ENCODE peak calls at places on chromosomes 4 and X, in eight cellular contexts. C is Caco-2; K is CD8-positive, alpha-beta T cell; W is AG10803; F is Peyer's patch; Y is ascending aorta; L is fibroblast of lung; D is brain microvascular endothelial cell. E is an unnamed sample.

GRCh38 chr4:151555151-151555945 is 146.4 kb downstream of the FHIP1A start:
- DNase-seq in C (no peak), L (no peak), Y (no peak), D (no peak), W (peak), F (no peak), K (no peak), E (no peak)

GRCh38 chr4:5813882-5814255 is 79.0 kb downstream of the CRMP1 start:
- DNase-seq in Y (no peak), L (no peak), K (no peak), F (peak), C (no peak), W (no peak), D (no peak), E (no peak)

GRCh38 chrX:10326578-10326977 is 169.8 kb downstream of the CLCN4 start:
- DNase-seq in C (peak), D (peak), K (no peak), L (peak), F (no peak), W (peak), Y (no peak), E (no peak)

GRCh38 chrX:6244666-6245065 is 16.0 kb upstream of the NLGN4X start:
- DNase-seq in K (no peak), F (no peak), C (no peak), D (no peak), Y (no peak), L (no peak), W (no peak), E (no peak)

GRCh38 chr4:26412381-26413372 is 77.6 kb downstream of the CCKAR start:
- DNase-seq in F (no peak), L (peak), D (no peak), W (no peak), K (no peak), Y (no peak), C (no peak), E (no peak)

GRCh38 chrX:107445146-107445545 is 4.3 kb upstream of the FRMPD3 start:
- DNase-seq in F (no peak), D (no peak), K (no peak), Y (no peak), L (no peak), W (no peak), C (no peak), E (no peak)

GRCh38 chr4:44186096-44186849 is 262.3 kb downstream of the KCTD8 start:
- DNase-seq in Y (no peak), L (no peak), W (no peak), K (no peak), F (no peak), D (no peak), C (no peak), E (no peak)

GRCh38 chrX:40175416-40176255 is 77.9 kb upstream of the BCOR start:
- DNase-seq in L (peak), W (no peak), F (peak), C (peak), Y (no peak), D (no peak), K (peak), E (no peak)

GRCh38 chr4:79685542-79685941 is 277.5 kb upstream of the GK2 start:
- DNase-seq in L (no peak), K (no peak), F (no peak), D (no peak), C (no peak), W (no peak), Y (no peak), E (no peak)

GRCh38 chr4:119550857-119551532 is 77.6 kb downstream of the PDE5A start:
- DNase-seq in W (peak), D (peak), Y (no peak), L (no peak), C (no peak), K (no peak), F (no peak), E (no peak)

GRCh38 chr4:182238355-182238931 is 4.8 kb upstream of the TENM3 start:
- DNase-seq in L (no peak), K (no peak), C (peak), F (no peak), D (peak), Y (no peak), W (no peak), E (peak)

GRCh38 chrX:25548806-25549205 is 533.0 kb upstream of the ARX start:
- DNase-seq in K (no peak), C (no peak), D (peak), Y (no peak), W (no peak), L (no peak), F (no peak), E (no peak)

GRCh38 chr4:131091896-131092295 is 1995.9 kb downstream of the C4orf33 start:
- DNase-seq in Y (no peak), F (no peak), L (peak), D (no peak), C (peak), W (no peak), K (no peak), E (no peak)

GRCh38 chr4:87947381-87948160 is 27.9 kb upstream of the SPP1 start:
- DNase-seq in W (no peak), L (no peak), K (no peak), Y (no peak), F (no peak), C (no peak), D (no peak), E (no peak)

GRCh38 chr4:110195561-110196205 is 2.7 kb downstream of the ELOVL6 start:
- DNase-seq in C (peak), F (no peak), D (no peak), L (peak), K (no peak), W (no peak), Y (no peak), E (no peak)

GRCh38 chrX:24902808-24903207 is 113.0 kb downstream of the ARX start:
- DNase-seq in Y (no peak), L (peak), W (peak), K (no peak), F (no peak), D (peak), C (no peak), E (no peak)

GRCh38 chrX:48676893-48677270 is 6.7 kb upstream of the WAS start:
- DNase-seq in C (no peak), D (no peak), W (no peak), L (no peak), F (no peak), Y (no peak), K (no peak), E (no peak)

GRCh38 chr4:126899382-126899801 is 733.4 kb upstream of the INTU start:
- DNase-seq in L (peak), C (no peak), K (no peak), Y (no peak), F (no peak), W (peak), D (peak), E (no peak)

GRCh38 chr4:6071959-6072720 is 53.9 kb upstream of the C4orf50 start:
- DNase-seq in W (no peak), F (no peak), Y (no peak), K (no peak), D (no peak), L (no peak), C (no peak), E (no peak)

GRCh38 chr4:54076673-54077072 is 12.3 kb upstream of the CHIC2 start:
- DNase-seq in Y (no peak), D (no peak), C (no peak), F (no peak), W (peak), L (no peak), K (no peak), E (no peak)

DNA sequence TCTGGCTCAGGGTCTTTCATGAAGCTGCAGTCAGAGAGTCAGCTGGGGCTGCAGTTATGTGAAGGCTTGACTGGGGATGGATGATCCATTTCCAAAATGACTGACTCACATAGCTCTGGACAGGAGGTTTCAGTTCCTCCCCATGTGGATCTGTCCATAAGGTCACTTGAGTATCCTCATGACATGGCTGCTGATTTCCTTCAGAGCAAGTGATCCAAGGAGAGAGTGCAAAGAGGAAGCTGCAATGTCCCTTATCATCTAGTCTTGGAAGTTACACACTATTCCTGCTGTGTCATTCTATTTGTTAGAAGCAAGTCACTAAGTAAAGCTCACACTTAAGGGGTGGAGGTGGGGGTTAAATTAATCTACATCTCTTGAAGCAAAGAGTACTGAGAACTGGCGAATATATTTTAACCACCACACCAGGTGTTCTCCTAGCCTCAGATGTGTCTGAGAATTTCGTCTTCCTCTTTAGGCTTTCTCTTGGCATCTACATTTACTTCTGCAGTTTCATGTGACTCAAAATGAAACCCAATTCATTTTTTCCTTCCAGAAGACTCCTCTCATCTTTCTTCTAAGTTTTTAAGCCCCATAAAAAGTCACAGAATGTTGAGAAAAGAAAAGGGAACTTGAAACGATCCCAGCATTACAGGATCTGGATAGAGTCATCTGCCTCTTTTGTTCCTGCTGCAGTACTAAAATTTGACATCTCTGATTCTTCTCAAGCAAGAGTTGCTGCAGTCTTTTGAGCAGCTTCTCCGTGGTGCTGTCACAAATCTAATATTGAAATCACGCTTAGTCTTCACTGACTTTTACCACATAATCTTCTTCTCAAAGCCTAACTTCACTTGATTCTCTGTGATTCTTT is 3.8 kb upstream of the GRPR start:
- DNase-seq in K (no peak), C (no peak), F (no peak), W (no peak), Y (no peak), L (no peak), D (no peak), E (no peak)
- H3K4me3 ChIP-seq in K (no peak), C (no peak), F (no peak), W (no peak), Y (no peak), L (no peak), D (no peak), E (no peak)

DNA sequence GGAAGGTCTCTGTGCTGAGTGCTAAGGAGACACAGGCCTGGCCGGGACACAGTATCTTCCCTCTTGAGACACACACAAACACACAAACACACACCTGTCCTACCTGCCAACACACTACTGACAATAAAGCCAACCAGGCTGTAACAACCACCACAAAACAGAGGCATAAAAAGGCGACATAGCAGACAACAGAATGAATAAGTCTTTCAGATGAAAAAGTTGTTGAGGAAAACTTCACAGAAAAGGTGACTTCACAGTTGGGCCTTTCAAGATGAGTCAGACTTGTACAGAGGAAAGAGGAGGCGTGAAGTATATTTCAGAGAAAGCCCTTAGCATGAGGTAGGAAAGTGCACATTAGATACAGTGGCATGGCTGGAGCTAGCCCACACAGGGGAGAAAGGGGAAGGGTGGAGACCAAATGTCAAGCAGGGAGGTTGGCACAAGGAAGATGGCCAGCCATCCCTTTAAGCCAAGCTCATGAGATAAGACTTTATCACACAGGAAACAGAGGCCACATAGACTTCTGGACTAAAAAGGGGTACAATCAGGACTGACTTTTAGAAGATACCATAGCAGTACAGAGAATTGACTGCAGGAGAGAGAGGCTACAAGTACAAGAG is 54.0 kb downstream of the SLC9A7 start:
- DNase-seq in F (no peak), K (no peak), L (no peak), D (peak), C (no peak), W (peak), Y (no peak), E (no peak)
- H3K4me3 ChIP-seq in F (no peak), K (no peak), L (no peak), D (no peak), C (no peak), W (no peak), Y (no peak), E (no peak)

DNA sequence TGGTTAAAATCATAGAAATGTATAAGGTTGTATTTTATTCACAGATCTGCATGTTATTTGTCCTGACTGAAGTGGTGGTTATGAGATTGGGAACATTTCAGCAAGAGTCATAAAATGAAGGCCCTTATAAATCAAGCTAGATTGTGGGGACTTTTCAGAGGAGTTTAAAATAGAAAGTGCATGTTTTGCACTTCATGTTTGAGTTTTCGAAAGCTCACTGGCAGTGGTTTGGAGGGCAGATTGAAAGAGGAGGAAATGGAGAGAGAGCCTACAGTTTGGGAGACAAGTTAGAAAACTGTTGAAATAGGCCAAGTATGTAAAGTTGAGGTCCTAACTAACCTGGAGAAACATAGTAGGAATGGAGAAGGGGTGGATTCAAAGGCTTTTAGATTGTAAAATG is 124.9 kb downstream of the KDM6A start:
- DNase-seq in W (no peak), Y (no peak), L (no peak), C (no peak), K (no peak), D (no peak), F (no peak), E (no peak)
- H3K4me3 ChIP-seq in W (no peak), Y (peak), L (no peak), C (no peak), K (no peak), D (no peak), F (no peak), E (no peak)

GRCh38 chr4:42360158-42360557 is 37.1 kb upstream of the SHISA3 start:
- DNase-seq in D (no peak), W (no peak), L (peak), K (no peak), Y (no peak), C (no peak), F (no peak), E (no peak)

GRCh38 chr4:42357325-42357724 is 40.0 kb upstream of the SHISA3 start:
- DNase-seq in K (no peak), F (no peak), W (no peak), D (no peak), Y (no peak), C (no peak), L (no peak), E (no peak)

GRCh38 chr4:42363614-42364013 is 33.7 kb upstream of the SHISA3 start:
- DNase-seq in W (no peak), K (no peak), F (no peak), C (no peak), D (no peak), L (no peak), Y (no peak), E (no peak)

GRCh38 chr4:42361475-42361874 is 35.8 kb upstream of the SHISA3 start:
- DNase-seq in F (no peak), C (no peak), W (no peak), L (no peak), D (no peak), K (no peak), Y (no peak), E (no peak)

DNA sequence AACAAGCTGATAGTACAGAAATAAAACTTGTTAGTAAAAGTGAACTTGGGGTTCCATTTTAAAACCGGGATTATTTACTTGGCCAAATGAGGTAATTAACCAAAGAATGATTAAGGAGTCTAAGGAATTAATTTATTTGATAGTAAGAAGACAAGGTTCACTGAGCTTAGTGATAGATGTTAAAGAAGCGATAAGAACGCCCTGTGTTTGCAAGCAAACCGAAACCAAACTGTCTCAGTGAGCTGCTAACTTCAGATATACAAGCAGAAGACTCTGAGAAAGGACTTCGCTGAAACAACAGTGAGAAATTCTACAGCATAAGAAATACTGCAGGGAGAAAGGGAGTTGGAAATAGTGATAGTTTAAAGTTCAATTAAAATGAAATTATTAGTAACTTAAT is 37.6 kb upstream of the SHISA3 start:
- DNase-seq in L (peak), W (peak), K (no peak), Y (no peak), F (no peak), D (no peak), C (no peak), E (no peak)
- H3K4me3 ChIP-seq in L (peak), W (peak), K (no peak), Y (peak), F (no peak), D (no peak), C (no peak), E (peak)